ENCODE peak calls at places on chromosomes 2 and 18, in ten cellular contexts. One of them, this sample, is unnamed. For H3K9me3, the result is how much of the 10 kb centered on the place peaks cover.

GRCh38 chr2:190781604-190782198 is 98.9 kb upstream of the GLS start:
- DNase-seq in H9: no peak
- DNase-seq in OCI-LY7: peak
- DNase-seq in GM23248: peak
- DNase-seq in mammary epithelial cell: peak
- DNase-seq in fibroblast of lung: peak
- DNase-seq in neuronal stem cell: peak
- DNase-seq in neural progenitor cell: peak
- DNase-seq in HCT116: peak
- DNase-seq in K562: peak
- DNase-seq in this sample: peak

GRCh38 chr18:2547477-2548087 is 23.7 kb downstream of the METTL4 start:
- DNase-seq in GM23248: peak
- DNase-seq in OCI-LY7: peak
- DNase-seq in fibroblast of lung: peak
- DNase-seq in H9: no peak
- DNase-seq in K562: peak
- DNase-seq in mammary epithelial cell: peak
- DNase-seq in HCT116: peak
- DNase-seq in neural progenitor cell: peak
- DNase-seq in neuronal stem cell: peak
- DNase-seq in this sample: peak

GRCh38 chr2:20343128-20343527 is 7.5 kb downstream of the PUM2 start:
- DNase-seq in mammary epithelial cell: no peak
- DNase-seq in fibroblast of lung: peak
- DNase-seq in H9: no peak
- DNase-seq in OCI-LY7: no peak
- DNase-seq in GM23248: peak
- DNase-seq in HCT116: no peak
- DNase-seq in neural progenitor cell: no peak
- DNase-seq in neuronal stem cell: no peak
- DNase-seq in K562: no peak
- DNase-seq in this sample: no peak

GRCh38 chr2:105144128-105144940 is 97.2 kb upstream of the GPR45 start:
- DNase-seq in K562: no peak
- DNase-seq in fibroblast of lung: no peak
- DNase-seq in neural progenitor cell: peak
- DNase-seq in OCI-LY7: no peak
- DNase-seq in mammary epithelial cell: no peak
- DNase-seq in neuronal stem cell: no peak
- DNase-seq in GM23248: peak
- DNase-seq in HCT116: no peak
- DNase-seq in H9: no peak
- DNase-seq in this sample: no peak

GRCh38 chr2:85537600-85538506 is 1.1 kb upstream of the MAT2A start:
- DNase-seq in neural progenitor cell: peak
- DNase-seq in K562: peak
- DNase-seq in mammary epithelial cell: no peak
- DNase-seq in OCI-LY7: peak
- DNase-seq in GM23248: peak
- DNase-seq in HCT116: no peak
- DNase-seq in neuronal stem cell: peak
- DNase-seq in fibroblast of lung: peak
- DNase-seq in H9: peak
- DNase-seq in this sample: peak

GRCh38 chr2:199019898-199020507 is 437.7 kb downstream of the SATB2 start:
- DNase-seq in mammary epithelial cell: peak
- DNase-seq in K562: peak
- DNase-seq in H9: no peak
- DNase-seq in neural progenitor cell: peak
- DNase-seq in HCT116: peak
- DNase-seq in OCI-LY7: peak
- DNase-seq in fibroblast of lung: peak
- DNase-seq in neuronal stem cell: peak
- DNase-seq in GM23248: peak
- DNase-seq in this sample: peak

GRCh38 chr2:219249203-219249980 is 3.7 kb upstream of the TUBA4B start:
- DNase-seq in K562: no peak
- DNase-seq in OCI-LY7: peak
- DNase-seq in HCT116: no peak
- DNase-seq in fibroblast of lung: peak
- DNase-seq in neural progenitor cell: no peak
- DNase-seq in neuronal stem cell: no peak
- DNase-seq in H9: no peak
- DNase-seq in mammary epithelial cell: peak
- DNase-seq in GM23248: peak
- DNase-seq in this sample: peak

GRCh38 chr2:225122582-225123486 is 80.6 kb upstream of the DOCK10 start:
- DNase-seq in OCI-LY7: peak
- DNase-seq in neural progenitor cell: peak
- DNase-seq in GM23248: peak
- DNase-seq in HCT116: no peak
- DNase-seq in neuronal stem cell: no peak
- DNase-seq in mammary epithelial cell: no peak
- DNase-seq in fibroblast of lung: no peak
- DNase-seq in H9: no peak
- DNase-seq in K562: no peak
- DNase-seq in this sample: peak

GRCh38 chr18:60692277-60692676 is 319.7 kb upstream of the MC4R start:
- DNase-seq in OCI-LY7: no peak
- DNase-seq in mammary epithelial cell: no peak
- DNase-seq in neural progenitor cell: no peak
- DNase-seq in neuronal stem cell: no peak
- DNase-seq in K562: no peak
- DNase-seq in HCT116: no peak
- DNase-seq in fibroblast of lung: no peak
- DNase-seq in H9: no peak
- DNase-seq in GM23248: no peak
- DNase-seq in this sample: no peak

GRCh38 chr2:240234503-240234951 is 94.1 kb upstream of the OTOS start:
- DNase-seq in GM23248: no peak
- DNase-seq in neural progenitor cell: no peak
- DNase-seq in fibroblast of lung: no peak
- DNase-seq in K562: no peak
- DNase-seq in H9: no peak
- DNase-seq in mammary epithelial cell: peak
- DNase-seq in OCI-LY7: no peak
- DNase-seq in neuronal stem cell: no peak
- DNase-seq in HCT116: no peak
- DNase-seq in this sample: no peak

DNA sequence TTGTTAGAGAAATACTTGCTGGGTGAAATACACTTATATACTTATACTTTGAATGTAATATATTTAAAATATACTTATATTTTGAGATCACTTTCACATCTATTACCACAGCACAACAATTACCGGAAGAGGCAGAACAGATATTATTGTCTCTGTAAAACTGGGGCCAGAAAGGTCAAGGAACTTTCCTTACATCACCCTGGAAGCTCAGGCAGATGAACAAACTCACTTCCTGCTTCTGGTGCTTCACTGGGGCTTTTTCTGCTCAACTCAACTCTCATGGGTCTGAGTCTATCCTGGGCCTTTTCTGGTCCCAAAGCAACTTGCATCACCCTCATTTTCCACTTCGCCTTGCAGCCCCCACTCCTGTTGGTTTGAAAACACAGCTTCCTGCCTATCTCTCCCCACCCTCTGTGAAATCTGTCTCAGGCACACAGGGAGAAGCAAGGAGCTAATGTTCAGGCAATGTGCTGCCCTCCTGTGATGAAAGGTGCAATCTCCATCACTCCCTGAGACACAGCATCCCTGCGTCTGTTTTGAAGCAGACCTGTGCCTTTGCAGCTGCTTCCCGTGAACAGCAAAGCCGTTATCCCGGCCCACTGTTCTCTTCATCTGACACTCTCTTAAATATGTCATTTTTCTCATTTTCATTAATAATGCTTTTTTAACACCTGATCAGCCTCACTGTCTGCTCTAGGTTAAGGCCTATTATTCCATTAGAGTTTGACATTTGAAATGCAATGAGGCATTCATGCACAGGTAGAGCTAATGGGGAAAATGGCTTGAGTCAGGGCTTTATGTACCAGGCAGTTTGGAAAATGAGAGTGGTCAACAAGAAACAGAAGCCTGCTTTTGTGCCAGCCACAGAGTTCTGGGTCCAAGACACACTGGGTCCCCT is 251.9 kb upstream of the CHAC2 start:
- DNase-seq in mammary epithelial cell: peak
- DNase-seq in K562: no peak
- DNase-seq in GM23248: peak
- DNase-seq in H9: peak
- DNase-seq in HCT116: no peak
- DNase-seq in OCI-LY7: no peak
- DNase-seq in fibroblast of lung: peak
- DNase-seq in neuronal stem cell: no peak
- DNase-seq in neural progenitor cell: peak
- DNase-seq in this sample: peak
- H2AFZ ChIP-seq in mammary epithelial cell: peak
- H2AFZ ChIP-seq in K562: no peak
- H2AFZ ChIP-seq in GM23248: no peak
- H2AFZ ChIP-seq in H9: no peak
- H2AFZ ChIP-seq in HCT116: no peak
- H2AFZ ChIP-seq in OCI-LY7: no peak
- H2AFZ ChIP-seq in fibroblast of lung: no peak
- H2AFZ ChIP-seq in neuronal stem cell: peak
- H2AFZ ChIP-seq in neural progenitor cell: peak
- H2AFZ ChIP-seq in this sample: peak

GRCh38 chr2:102120261-102121259 is 22.0 kb upstream of the IL1R1 start:
- DNase-seq in H9: no peak
- DNase-seq in mammary epithelial cell: no peak
- DNase-seq in fibroblast of lung: no peak
- DNase-seq in K562: no peak
- DNase-seq in neuronal stem cell: no peak
- DNase-seq in HCT116: no peak
- DNase-seq in OCI-LY7: no peak
- DNase-seq in GM23248: no peak
- DNase-seq in neural progenitor cell: no peak
- DNase-seq in this sample: no peak

GRCh38 chr2:102119255-102119654 is 23.3 kb upstream of the IL1R1 start:
- DNase-seq in mammary epithelial cell: no peak
- DNase-seq in HCT116: no peak
- DNase-seq in neuronal stem cell: no peak
- DNase-seq in K562: no peak
- DNase-seq in H9: no peak
- DNase-seq in OCI-LY7: no peak
- DNase-seq in GM23248: peak
- DNase-seq in fibroblast of lung: no peak
- DNase-seq in neural progenitor cell: no peak
- DNase-seq in this sample: no peak

GRCh38 chr2:102122115-102122514 is 20.4 kb upstream of the IL1R1 start:
- DNase-seq in mammary epithelial cell: peak
- DNase-seq in fibroblast of lung: peak
- DNase-seq in neuronal stem cell: no peak
- DNase-seq in HCT116: no peak
- DNase-seq in H9: no peak
- DNase-seq in OCI-LY7: no peak
- DNase-seq in neural progenitor cell: no peak
- DNase-seq in GM23248: peak
- DNase-seq in K562: no peak
- DNase-seq in this sample: peak

GRCh38 chr2:102126169-102126568 is 16.4 kb upstream of the IL1R1 start:
- DNase-seq in K562: no peak
- DNase-seq in H9: no peak
- DNase-seq in GM23248: no peak
- DNase-seq in neuronal stem cell: no peak
- DNase-seq in mammary epithelial cell: no peak
- DNase-seq in fibroblast of lung: no peak
- DNase-seq in OCI-LY7: no peak
- DNase-seq in HCT116: no peak
- DNase-seq in neural progenitor cell: no peak
- DNase-seq in this sample: no peak

GRCh38 chr2:102122909-102123308 is 19.6 kb upstream of the IL1R1 start:
- DNase-seq in H9: no peak
- DNase-seq in fibroblast of lung: no peak
- DNase-seq in neuronal stem cell: no peak
- DNase-seq in HCT116: no peak
- DNase-seq in K562: no peak
- DNase-seq in neural progenitor cell: no peak
- DNase-seq in OCI-LY7: no peak
- DNase-seq in mammary epithelial cell: no peak
- DNase-seq in GM23248: no peak
- DNase-seq in this sample: peak
- H3K9me3 ChIP-seq in H9: under half
- H3K9me3 ChIP-seq in fibroblast of lung: under half
- H3K9me3 ChIP-seq in neuronal stem cell: under half
- H3K9me3 ChIP-seq in HCT116: under half
- H3K9me3 ChIP-seq in K562: under half
- H3K9me3 ChIP-seq in neural progenitor cell: under half
- H3K9me3 ChIP-seq in OCI-LY7: under half
- H3K9me3 ChIP-seq in mammary epithelial cell: under half
- H3K9me3 ChIP-seq in GM23248: under half
- H3K9me3 ChIP-seq in this sample: under half

DNA sequence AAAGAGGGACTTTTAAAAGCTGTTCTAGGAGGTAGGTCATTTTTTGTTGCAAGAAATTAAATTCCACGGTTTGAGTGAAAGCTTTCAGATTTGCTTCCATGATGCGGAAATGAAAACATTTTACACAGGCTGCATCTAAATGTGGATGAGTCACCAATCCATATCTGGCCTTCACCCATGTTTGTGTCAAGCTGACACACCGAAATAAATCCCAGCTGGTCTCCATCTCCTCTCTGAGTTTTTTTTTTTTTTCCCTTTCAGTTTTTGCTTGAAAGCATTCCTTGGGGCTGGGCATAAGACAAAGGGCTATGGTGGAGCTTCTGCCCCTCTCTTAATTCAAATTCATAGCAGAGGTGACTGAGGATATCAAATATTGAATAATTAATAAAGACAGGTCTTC is 558.2 kb upstream of the GCFC2 start:
- DNase-seq in neuronal stem cell: no peak
- DNase-seq in GM23248: no peak
- DNase-seq in fibroblast of lung: peak
- DNase-seq in mammary epithelial cell: no peak
- DNase-seq in OCI-LY7: no peak
- DNase-seq in HCT116: no peak
- DNase-seq in H9: no peak
- DNase-seq in K562: no peak
- DNase-seq in neural progenitor cell: no peak
- DNase-seq in this sample: peak
- H2AFZ ChIP-seq in neuronal stem cell: peak
- H2AFZ ChIP-seq in GM23248: no peak
- H2AFZ ChIP-seq in fibroblast of lung: no peak
- H2AFZ ChIP-seq in mammary epithelial cell: no peak
- H2AFZ ChIP-seq in OCI-LY7: no peak
- H2AFZ ChIP-seq in HCT116: no peak
- H2AFZ ChIP-seq in H9: no peak
- H2AFZ ChIP-seq in K562: no peak
- H2AFZ ChIP-seq in neural progenitor cell: no peak
- H2AFZ ChIP-seq in this sample: no peak

DNA sequence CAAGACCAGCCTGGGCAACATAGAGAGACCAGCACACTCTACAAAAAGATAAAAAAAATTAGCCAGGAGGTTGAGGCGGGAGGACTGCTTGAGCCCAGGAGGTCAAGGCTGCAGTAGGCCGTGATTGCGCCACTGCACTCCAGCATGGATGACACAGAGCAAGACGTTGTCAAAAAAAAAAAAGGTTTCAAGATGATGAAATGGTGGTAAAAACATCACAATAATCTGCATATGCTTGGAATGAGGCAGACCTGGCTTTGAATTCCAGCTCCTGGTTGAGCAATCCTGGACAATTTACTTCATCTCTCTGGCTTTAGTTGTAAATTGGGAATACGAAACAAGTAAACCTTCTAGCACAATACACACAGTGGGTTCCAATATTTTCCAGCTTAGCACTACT is 24.1 kb downstream of the USP40 start:
- DNase-seq in mammary epithelial cell: peak
- DNase-seq in HCT116: no peak
- DNase-seq in neural progenitor cell: no peak
- DNase-seq in GM23248: peak
- DNase-seq in neuronal stem cell: no peak
- DNase-seq in fibroblast of lung: peak
- DNase-seq in OCI-LY7: no peak
- DNase-seq in H9: no peak
- DNase-seq in K562: no peak
- DNase-seq in this sample: no peak
- H3K9me3 ChIP-seq in mammary epithelial cell: under half
- H3K9me3 ChIP-seq in HCT116: under half
- H3K9me3 ChIP-seq in neural progenitor cell: under half
- H3K9me3 ChIP-seq in GM23248: under half
- H3K9me3 ChIP-seq in neuronal stem cell: under half
- H3K9me3 ChIP-seq in fibroblast of lung: under half
- H3K9me3 ChIP-seq in OCI-LY7: under half
- H3K9me3 ChIP-seq in H9: under half
- H3K9me3 ChIP-seq in K562: under half
- H3K9me3 ChIP-seq in this sample: under half

This sample was measured in PC-3.